ENCODE peak calls at places on chromosome 13, in eight cellular contexts. L is tibial artery; M is CD8-positive, alpha-beta memory T cell; W is AG04450; B is heart left ventricle; C is endodermal cell; X is HCT116; I is CD4-positive, alpha-beta memory T cell. E is an unnamed sample.

GRCh38 chr13:44365008-44365407 is 8.6 kb upstream of the SERP2 start:
- DNase-seq in L (no peak), M (no peak), W (peak; percentile 10), B (no peak), C (no peak), X (peak; percentile 21), I (no peak), E (no peak)

GRCh38 chr13:30796833-30797601 is 61.7 kb downstream of the ALOX5AP start:
- DNase-seq in L (no peak), M (no peak), W (no peak), B (no peak), C (no peak), X (no peak), I (no peak), E (no peak)

GRCh38 chr13:95704510-95704909 is 27.6 kb downstream of the DNAJC3 start:
- DNase-seq in L (no peak), M (no peak), W (no peak), B (no peak), C (no peak), X (no peak), I (no peak), E (no peak)

GRCh38 chr13:97879646-97880297 is 73.7 kb upstream of the IPO5 start:
- DNase-seq in L (no peak), M (no peak), W (peak; percentile 78), B (no peak), C (no peak), X (peak; percentile 12), I (no peak), E (no peak)

GRCh38 chr13:23672616-23673015 is 102.4 kb downstream of the TNFRSF19 start:
- DNase-seq in L (no peak), M (no peak), W (no peak), B (no peak), C (no peak), X (no peak), I (no peak), E (no peak)

GRCh38 chr13:26529441-26529840 is 28.0 kb upstream of the WASF3 start:
- DNase-seq in L (no peak), M (no peak), W (peak; percentile 26), B (peak; percentile 45), C (peak; percentile 92), X (no peak), I (no peak), E (peak; percentile 37)

GRCh38 chr13:96898212-96898611 is 96.1 kb downstream of the OXGR1 start:
- DNase-seq in L (no peak), M (no peak), W (no peak), B (no peak), C (no peak), X (no peak), I (no peak), E (no peak)

GRCh38 chr13:20901668-20902437 is 693 bp downstream of the XPO4 start:
- DNase-seq in L (no peak), M (no peak), W (no peak), B (peak; percentile 26), C (peak; percentile 80), X (peak; percentile 15), I (peak; percentile 2), E (peak; percentile 42)

GRCh38 chr13:50200988-50201387 is 185.7 kb downstream of the KCNRG start:
- DNase-seq in L (no peak), M (no peak), W (no peak), B (no peak), C (no peak), X (no peak), I (no peak), E (no peak)

GRCh38 chr13:33561627-33562026 is 256.3 kb upstream of the RFC3 start:
- DNase-seq in L (no peak), M (no peak), W (no peak), B (no peak), C (no peak), X (no peak), I (no peak), E (no peak)

GRCh38 chr13:74929436-74929835 is 552.5 kb downstream of the TBC1D4 start:
- DNase-seq in L (no peak), M (no peak), W (no peak), B (no peak), C (no peak), X (no peak), I (no peak), E (no peak)

DNA sequence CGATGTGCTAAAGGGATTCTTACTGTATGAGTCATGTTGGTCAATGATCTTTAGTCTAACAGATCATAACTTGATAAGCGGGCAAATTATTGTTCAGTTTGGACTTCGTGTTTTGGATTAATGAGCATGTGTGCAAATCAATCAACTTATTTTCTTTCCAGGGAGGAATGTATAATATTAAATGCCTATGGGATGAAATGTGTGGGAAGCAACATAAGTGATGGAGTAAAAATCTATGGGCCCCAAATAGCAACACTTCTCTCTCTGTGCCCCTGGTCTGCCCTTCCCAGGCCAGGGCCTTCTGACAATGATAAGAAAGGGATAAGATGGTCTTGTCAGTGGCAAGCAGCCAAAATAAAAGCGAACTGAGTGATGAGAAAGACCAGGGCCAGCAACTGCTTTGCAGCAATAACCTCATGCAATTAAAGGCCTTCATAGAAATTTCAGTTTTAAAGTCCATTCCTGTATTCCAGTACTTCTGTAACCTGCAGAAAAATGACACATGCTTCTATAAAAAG is 61.4 kb downstream of the SLC10A2 start:
- DNase-seq in L (no peak), M (no peak), W (no peak), B (peak; percentile 47), C (no peak), X (no peak), I (no peak), E (no peak)
- H3K27ac ChIP-seq in L (no peak overlapping the region), M (no peak overlapping the region), W (no peak overlapping the region), B (no peak overlapping the region), C (no peak overlapping the region), X (no peak overlapping the region), I (no peak overlapping the region), E (no peak overlapping the region)

GRCh38 chr13:55234311-55234710 is 1906.4 kb upstream of the PRR20A start:
- DNase-seq in L (no peak), M (no peak), W (no peak), B (no peak), C (no peak), X (no peak), I (no peak), E (no peak)

GRCh38 chr13:55230570-55230908 is 1910.2 kb upstream of the PRR20A start:
- DNase-seq in L (no peak), M (no peak), W (no peak), B (no peak), C (no peak), X (no peak), I (no peak), E (no peak)

GRCh38 chr13:55229906-55230569 is 1910.7 kb upstream of the PRR20A start:
- DNase-seq in L (no peak), M (no peak), W (no peak), B (no peak), C (no peak), X (no peak), I (no peak), E (no peak)
- H3K9me3 ChIP-seq in L (no peaks in the 10 kb centered on the region), M (no peaks in the 10 kb centered on the region), W (peaks cover 5% of the 10 kb centered on the region), B (no peaks in the 10 kb centered on the region), C (no peaks in the 10 kb centered on the region), X (peaks cover 29% of the 10 kb centered on the region), I (no peaks in the 10 kb centered on the region), E (no peaks in the 10 kb centered on the region)

DNA sequence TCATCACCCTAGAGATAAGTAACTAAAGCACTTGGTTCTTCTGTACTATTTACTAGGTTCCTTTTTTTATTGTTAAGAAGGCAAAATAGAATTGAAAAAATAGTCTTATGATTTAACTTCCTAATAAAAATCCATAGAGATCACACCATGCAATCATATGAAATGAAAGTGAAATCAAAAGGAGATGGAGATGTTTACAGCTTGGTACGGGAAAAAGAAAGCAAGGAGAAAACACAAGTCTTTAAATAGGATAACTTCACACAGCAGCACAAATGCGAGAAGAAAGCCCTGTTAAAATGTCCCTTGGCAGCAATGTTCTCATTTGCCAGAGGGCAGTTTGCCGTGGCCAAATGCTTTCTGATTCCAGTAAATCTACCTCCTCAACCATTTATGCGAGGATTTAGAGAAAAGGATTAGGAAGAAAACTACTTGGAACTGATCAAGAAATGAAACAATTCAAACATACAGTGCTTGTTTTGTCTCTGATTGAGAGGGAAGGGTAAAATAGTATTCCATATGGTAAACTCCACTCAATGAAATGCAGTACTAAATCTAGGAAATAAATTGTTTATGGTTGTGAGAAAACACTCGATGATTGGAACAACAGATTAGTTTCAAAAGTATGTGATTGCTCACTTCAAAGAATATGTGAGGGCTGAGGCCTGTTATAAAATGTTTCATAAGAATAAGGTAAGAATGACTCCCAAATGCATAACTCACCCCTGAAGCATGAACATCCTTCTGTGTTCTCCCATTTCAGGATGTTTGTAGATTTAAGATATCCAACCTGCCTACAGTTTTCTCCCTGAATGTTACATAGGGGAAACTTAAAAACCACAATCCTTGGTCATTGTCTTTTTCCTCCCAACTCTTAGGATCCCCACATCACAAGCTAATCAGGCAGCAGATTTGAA is 487.8 kb downstream of the DACH1 start:
- DNase-seq in L (no peak), M (no peak), W (no peak), B (no peak), C (no peak), X (no peak), I (no peak), E (no peak)
- H3K4me3 ChIP-seq in L (peak overlapping the region; percentile 15), M (no peak overlapping the region), W (no peak overlapping the region), B (peak overlapping the region; percentile 35), C (no peak overlapping the region), X (no peak overlapping the region), I (no peak overlapping the region), E (no peak overlapping the region)

GRCh38 chr13:94313321-94313720 is 166.2 kb downstream of the DCT start:
- DNase-seq in L (no peak), M (no peak), W (no peak), B (no peak), C (no peak), X (no peak), I (no peak), E (no peak)
- H3K27ac ChIP-seq in L (no peak overlapping the region), M (no peak overlapping the region), W (no peak overlapping the region), B (no peak overlapping the region), C (peak overlapping the region; percentile 29), X (no peak overlapping the region), I (no peak overlapping the region), E (no peak overlapping the region)

GRCh38 chr13:25178070-25178469 is 6.0 kb upstream of the AMER2 start:
- DNase-seq in L (no peak), M (no peak), W (no peak), B (no peak), C (no peak), X (no peak), I (no peak), E (no peak)
- H3K9me3 ChIP-seq in L (no peaks in the 10 kb centered on the region), M (no peaks in the 10 kb centered on the region), W (no peaks in the 10 kb centered on the region), B (no peaks in the 10 kb centered on the region), C (no peaks in the 10 kb centered on the region), X (no peaks in the 10 kb centered on the region), I (no peaks in the 10 kb centered on the region), E (no peaks in the 10 kb centered on the region)

E was measured in testis.